ENCODE peak calls at places on chromosomes 16 and 17, in seven cellular contexts. One of them, this sample, is unnamed.

GRCh38 chr16:3059041-3059722 is 6.3 kb upstream of the IL32 start:
- DNase-seq in tibial nerve: peak
- DNase-seq in A549: peak
- DNase-seq in K562: peak
- DNase-seq in heart left ventricle: peak
- DNase-seq in breast epithelium: peak
- DNase-seq in uterus: peak
- DNase-seq in this sample: peak

GRCh38 chr17:17346428-17347233 is 43.5 kb downstream of the NT5M start:
- DNase-seq in tibial nerve: no peak
- DNase-seq in A549: no peak
- DNase-seq in K562: no peak
- DNase-seq in heart left ventricle: no peak
- DNase-seq in breast epithelium: peak
- DNase-seq in uterus: no peak
- DNase-seq in this sample: no peak

GRCh38 chr17:27577884-27578717 is 52.9 kb upstream of the LGALS9 start:
- DNase-seq in tibial nerve: no peak
- DNase-seq in A549: no peak
- DNase-seq in K562: no peak
- DNase-seq in heart left ventricle: peak
- DNase-seq in breast epithelium: no peak
- DNase-seq in uterus: peak
- DNase-seq in this sample: no peak

GRCh38 chr16:23423496-23424049 is 29.4 kb downstream of the COG7 start:
- DNase-seq in tibial nerve: peak
- DNase-seq in A549: peak
- DNase-seq in K562: no peak
- DNase-seq in heart left ventricle: peak
- DNase-seq in breast epithelium: peak
- DNase-seq in uterus: peak
- DNase-seq in this sample: peak

GRCh38 chr17:74543406-74543805 is 2.5 kb downstream of the CD300C start:
- DNase-seq in tibial nerve: no peak
- DNase-seq in A549: no peak
- DNase-seq in K562: no peak
- DNase-seq in heart left ventricle: no peak
- DNase-seq in breast epithelium: no peak
- DNase-seq in uterus: no peak
- DNase-seq in this sample: no peak

GRCh38 chr16:44655-45054 is 8.8 kb downstream of the POLR3K start:
- DNase-seq in tibial nerve: no peak
- DNase-seq in A549: no peak
- DNase-seq in K562: no peak
- DNase-seq in heart left ventricle: no peak
- DNase-seq in breast epithelium: peak
- DNase-seq in uterus: no peak
- DNase-seq in this sample: no peak

GRCh38 chr16:56933266-56933619 is 1.3 kb downstream of the HERPUD1 start:
- DNase-seq in tibial nerve: no peak
- DNase-seq in A549: no peak
- DNase-seq in K562: no peak
- DNase-seq in heart left ventricle: no peak
- DNase-seq in breast epithelium: no peak
- DNase-seq in uterus: no peak
- DNase-seq in this sample: no peak

GRCh38 chr16:11697319-11697718 is 29.1 kb downstream of the SNN start:
- DNase-seq in tibial nerve: no peak
- DNase-seq in A549: no peak
- DNase-seq in K562: no peak
- DNase-seq in heart left ventricle: no peak
- DNase-seq in breast epithelium: no peak
- DNase-seq in uterus: no peak
- DNase-seq in this sample: peak

GRCh38 chr16:68528686-68529379 is 10.3 kb upstream of the ZFP90 start:
- DNase-seq in tibial nerve: peak
- DNase-seq in A549: peak
- DNase-seq in K562: peak
- DNase-seq in heart left ventricle: peak
- DNase-seq in breast epithelium: peak
- DNase-seq in uterus: peak
- DNase-seq in this sample: peak

GRCh38 chr16:87965973-87966667 is 14.9 kb downstream of the BANP start:
- DNase-seq in tibial nerve: no peak
- DNase-seq in A549: no peak
- DNase-seq in K562: no peak
- DNase-seq in heart left ventricle: no peak
- DNase-seq in breast epithelium: no peak
- DNase-seq in uterus: no peak
- DNase-seq in this sample: no peak

GRCh38 chr17:39174907-39175694 is 9.1 kb upstream of the ARL5C start:
- DNase-seq in tibial nerve: peak
- DNase-seq in A549: peak
- DNase-seq in K562: peak
- DNase-seq in heart left ventricle: peak
- DNase-seq in breast epithelium: peak
- DNase-seq in uterus: peak
- DNase-seq in this sample: peak

GRCh38 chr16:89096768-89097527 is 3.3 kb downstream of the ACSF3 start:
- DNase-seq in tibial nerve: no peak
- DNase-seq in A549: no peak
- DNase-seq in K562: no peak
- DNase-seq in heart left ventricle: no peak
- DNase-seq in breast epithelium: no peak
- DNase-seq in uterus: no peak
- DNase-seq in this sample: no peak

GRCh38 chr17:1197379-1197778 is 17.6 kb upstream of the ABR start:
- DNase-seq in tibial nerve: no peak
- DNase-seq in A549: no peak
- DNase-seq in K562: no peak
- DNase-seq in heart left ventricle: no peak
- DNase-seq in breast epithelium: no peak
- DNase-seq in uterus: peak
- DNase-seq in this sample: peak

GRCh38 chr16:79278506-79278905 is 322.0 kb downstream of the MAF start:
- DNase-seq in tibial nerve: no peak
- DNase-seq in A549: no peak
- DNase-seq in K562: no peak
- DNase-seq in heart left ventricle: no peak
- DNase-seq in breast epithelium: no peak
- DNase-seq in uterus: no peak
- DNase-seq in this sample: no peak

GRCh38 chr17:82291582-82292250 is 18.2 kb upstream of the CSNK1D start:
- DNase-seq in tibial nerve: no peak
- DNase-seq in A549: no peak
- DNase-seq in K562: no peak
- DNase-seq in heart left ventricle: no peak
- DNase-seq in breast epithelium: no peak
- DNase-seq in uterus: no peak
- DNase-seq in this sample: no peak

GRCh38 chr16:64864232-64864803 is 257.5 kb downstream of the CDH11 start:
- DNase-seq in tibial nerve: no peak
- DNase-seq in A549: no peak
- DNase-seq in K562: no peak
- DNase-seq in heart left ventricle: no peak
- DNase-seq in breast epithelium: no peak
- DNase-seq in uterus: no peak
- DNase-seq in this sample: no peak

GRCh38 chr16:10297341-10298006 is 88.4 kb upstream of the ATF7IP2 start:
- DNase-seq in tibial nerve: no peak
- DNase-seq in A549: no peak
- DNase-seq in K562: no peak
- DNase-seq in heart left ventricle: no peak
- DNase-seq in breast epithelium: no peak
- DNase-seq in uterus: no peak
- DNase-seq in this sample: peak

GRCh38 chr16:56824335-56824734 is 40.7 kb upstream of the SLC12A3 start:
- DNase-seq in tibial nerve: no peak
- DNase-seq in A549: peak
- DNase-seq in K562: peak
- DNase-seq in heart left ventricle: peak
- DNase-seq in breast epithelium: no peak
- DNase-seq in uterus: no peak
- DNase-seq in this sample: no peak

GRCh38 chr16:57559075-57559790 is 16.8 kb downstream of the ADGRG5 start:
- DNase-seq in tibial nerve: no peak
- DNase-seq in A549: no peak
- DNase-seq in K562: no peak
- DNase-seq in heart left ventricle: no peak
- DNase-seq in breast epithelium: peak
- DNase-seq in uterus: no peak
- DNase-seq in this sample: no peak

DNA sequence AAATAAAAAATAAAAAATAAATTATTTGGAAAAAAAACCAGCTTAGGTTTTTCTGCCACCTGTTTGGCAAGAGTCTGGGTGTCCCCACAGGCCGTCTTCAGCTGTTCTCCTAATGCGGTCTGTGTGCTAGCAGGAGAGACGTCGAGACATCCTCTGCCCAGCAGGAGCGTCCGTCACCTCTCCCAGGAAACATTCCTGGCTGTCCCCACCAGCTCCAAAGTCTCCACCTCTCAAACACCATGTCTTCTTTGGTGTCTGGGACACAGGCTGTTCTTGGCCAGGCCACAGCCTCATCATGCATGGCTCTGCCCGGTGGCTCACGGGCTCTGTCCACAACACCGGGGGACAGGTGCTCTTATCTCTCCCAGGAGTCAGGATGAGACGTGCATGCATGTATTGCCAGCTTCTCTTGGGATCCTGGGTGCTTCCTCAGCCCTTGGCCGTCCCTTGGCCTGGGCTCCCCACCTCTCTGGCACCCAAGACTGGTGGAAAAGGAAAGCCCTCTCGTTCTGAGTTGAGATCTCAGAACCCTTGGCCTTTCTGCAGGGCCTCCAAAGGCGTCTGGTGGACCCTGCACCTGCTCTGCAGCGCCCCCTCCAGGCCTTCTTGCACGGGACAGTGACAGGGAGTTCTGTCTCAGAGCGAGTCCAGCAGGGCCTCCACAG is 84.9 kb upstream of the CBX4 start:
- DNase-seq in tibial nerve: no peak
- DNase-seq in A549: peak
- DNase-seq in K562: peak
- DNase-seq in heart left ventricle: no peak
- DNase-seq in breast epithelium: no peak
- DNase-seq in uterus: no peak
- DNase-seq in this sample: no peak
- TF ChIP-seq CTCF in tibial nerve: peak
- TF ChIP-seq CTCF in A549: peak
- TF ChIP-seq CTCF in K562: peak
- TF ChIP-seq CTCF in heart left ventricle: peak
- TF ChIP-seq CTCF in breast epithelium: no peak
- TF ChIP-seq CTCF in uterus: no peak
- TF ChIP-seq CTCF in this sample: no peak

DNA sequence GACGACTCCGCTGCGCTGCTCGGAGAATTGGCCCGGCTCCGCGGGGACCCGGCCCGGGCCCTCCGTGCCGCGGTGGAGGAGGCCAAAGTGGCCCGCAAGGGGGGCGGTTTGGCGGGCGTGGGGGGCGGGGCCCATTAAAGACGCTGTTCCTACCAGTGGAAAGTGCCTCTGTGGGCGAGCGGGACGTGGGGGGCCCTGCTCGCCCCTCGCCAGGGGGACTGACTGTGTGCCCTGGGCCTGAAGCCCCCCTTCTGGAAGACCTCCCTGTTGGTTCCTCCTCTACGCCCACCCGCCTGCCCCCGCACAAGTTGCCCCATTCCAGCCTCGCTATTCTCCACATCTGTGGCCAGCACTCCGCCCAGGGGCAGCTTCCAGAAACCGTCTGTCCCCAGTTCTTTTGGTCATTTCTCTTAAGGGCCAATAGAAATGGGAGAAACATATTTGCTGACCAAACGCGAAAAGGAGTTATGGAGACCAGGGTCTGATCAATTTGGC is 1.9 kb upstream of the FGF11 start:
- DNase-seq in tibial nerve: no peak
- DNase-seq in A549: no peak
- DNase-seq in K562: no peak
- DNase-seq in heart left ventricle: peak
- DNase-seq in breast epithelium: no peak
- DNase-seq in uterus: no peak
- DNase-seq in this sample: no peak
- H3K4me3 ChIP-seq in tibial nerve: peak
- H3K4me3 ChIP-seq in A549: peak
- H3K4me3 ChIP-seq in K562: no peak
- H3K4me3 ChIP-seq in heart left ventricle: peak
- H3K4me3 ChIP-seq in breast epithelium: peak
- H3K4me3 ChIP-seq in uterus: peak
- H3K4me3 ChIP-seq in this sample: no peak

GRCh38 chr16:27189335-27189972 is 13.9 kb upstream of the KDM8 start:
- DNase-seq in tibial nerve: no peak
- DNase-seq in A549: no peak
- DNase-seq in K562: no peak
- DNase-seq in heart left ventricle: no peak
- DNase-seq in breast epithelium: no peak
- DNase-seq in uterus: no peak
- DNase-seq in this sample: no peak
- TF ChIP-seq POLR2A in tibial nerve: no peak
- TF ChIP-seq POLR2A in A549: no peak
- TF ChIP-seq POLR2A in K562: no peak
- TF ChIP-seq POLR2A in heart left ventricle: no peak
- TF ChIP-seq POLR2A in breast epithelium: no peak
- TF ChIP-seq POLR2A in uterus: no peak
- TF ChIP-seq POLR2A in this sample: no peak

GRCh38 chr17:3718251-3718650 is 5.5 kb upstream of the HASPIN start:
- DNase-seq in tibial nerve: no peak
- DNase-seq in A549: no peak
- DNase-seq in K562: no peak
- DNase-seq in heart left ventricle: no peak
- DNase-seq in breast epithelium: no peak
- DNase-seq in uterus: no peak
- DNase-seq in this sample: no peak

GRCh38 chr17:3710951-3711383 is 12.7 kb upstream of the HASPIN start:
- DNase-seq in tibial nerve: no peak
- DNase-seq in A549: no peak
- DNase-seq in K562: no peak
- DNase-seq in heart left ventricle: no peak
- DNase-seq in breast epithelium: no peak
- DNase-seq in uterus: no peak
- DNase-seq in this sample: no peak

GRCh38 chr17:3715296-3715695 is 8.4 kb upstream of the HASPIN start:
- DNase-seq in tibial nerve: no peak
- DNase-seq in A549: no peak
- DNase-seq in K562: no peak
- DNase-seq in heart left ventricle: no peak
- DNase-seq in breast epithelium: no peak
- DNase-seq in uterus: no peak
- DNase-seq in this sample: no peak

GRCh38 chr17:3712811-3713463 is 10.8 kb upstream of the HASPIN start:
- DNase-seq in tibial nerve: no peak
- DNase-seq in A549: no peak
- DNase-seq in K562: no peak
- DNase-seq in heart left ventricle: no peak
- DNase-seq in breast epithelium: no peak
- DNase-seq in uterus: no peak
- DNase-seq in this sample: no peak
- TF ChIP-seq CTCF in tibial nerve: no peak
- TF ChIP-seq CTCF in A549: no peak
- TF ChIP-seq CTCF in K562: no peak
- TF ChIP-seq CTCF in heart left ventricle: no peak
- TF ChIP-seq CTCF in breast epithelium: no peak
- TF ChIP-seq CTCF in uterus: no peak
- TF ChIP-seq CTCF in this sample: no peak

GRCh38 chr17:7486181-7486580 is 2.0 kb downstream of the POLR2A start:
- DNase-seq in tibial nerve: no peak
- DNase-seq in A549: no peak
- DNase-seq in K562: no peak
- DNase-seq in heart left ventricle: no peak
- DNase-seq in breast epithelium: no peak
- DNase-seq in uterus: no peak
- DNase-seq in this sample: no peak
- H3K4me3 ChIP-seq in tibial nerve: peak
- H3K4me3 ChIP-seq in A549: peak
- H3K4me3 ChIP-seq in K562: peak
- H3K4me3 ChIP-seq in heart left ventricle: no peak
- H3K4me3 ChIP-seq in breast epithelium: peak
- H3K4me3 ChIP-seq in uterus: peak
- H3K4me3 ChIP-seq in this sample: no peak